ENCODE peak calls at places on chromosomes 2 and 18, in ten cellular contexts. One of them, this sample, is unnamed.

GRCh38 chr2:10028988-10029874 is 14.1 kb upstream of the KLF11 start:
- DNase-seq in PC-9: no peak
- DNase-seq in sigmoid colon: peak; percentile 82
- DNase-seq in ovary: no peak
- DNase-seq in heart right ventricle: peak; percentile 84
- DNase-seq in upper lobe of right lung: peak; percentile 89
- DNase-seq in dorsolateral prefrontal cortex: no peak
- DNase-seq in A549: no peak
- DNase-seq in uterus: no peak
- DNase-seq in GM23338: peak; percentile 72
- DNase-seq in this sample: no peak

GRCh38 chr18:73986711-73987110 is 160.9 kb downstream of the FBXO15 start:
- DNase-seq in PC-9: no peak
- DNase-seq in sigmoid colon: no peak
- DNase-seq in ovary: no peak
- DNase-seq in heart right ventricle: no peak
- DNase-seq in upper lobe of right lung: no peak
- DNase-seq in dorsolateral prefrontal cortex: no peak
- DNase-seq in A549: no peak
- DNase-seq in uterus: no peak
- DNase-seq in GM23338: no peak
- DNase-seq in this sample: no peak

GRCh38 chr2:26325851-26326250 is 20.1 kb upstream of the SELENOI start:
- DNase-seq in PC-9: no peak
- DNase-seq in sigmoid colon: no peak
- DNase-seq in ovary: no peak
- DNase-seq in heart right ventricle: no peak
- DNase-seq in upper lobe of right lung: no peak
- DNase-seq in dorsolateral prefrontal cortex: no peak
- DNase-seq in A549: no peak
- DNase-seq in uterus: no peak
- DNase-seq in GM23338: no peak
- DNase-seq in this sample: no peak

GRCh38 chr2:140247451-140248205 is 1467.4 kb upstream of the NXPH2 start:
- DNase-seq in PC-9: no peak
- DNase-seq in sigmoid colon: no peak
- DNase-seq in ovary: no peak
- DNase-seq in heart right ventricle: no peak
- DNase-seq in upper lobe of right lung: no peak
- DNase-seq in dorsolateral prefrontal cortex: no peak
- DNase-seq in A549: no peak
- DNase-seq in uterus: no peak
- DNase-seq in GM23338: no peak
- DNase-seq in this sample: no peak

GRCh38 chr2:205792908-205793307 is 110.6 kb downstream of the NRP2 start:
- DNase-seq in PC-9: no peak
- DNase-seq in sigmoid colon: peak; percentile 87
- DNase-seq in ovary: no peak
- DNase-seq in heart right ventricle: no peak
- DNase-seq in upper lobe of right lung: no peak
- DNase-seq in dorsolateral prefrontal cortex: no peak
- DNase-seq in A549: no peak
- DNase-seq in uterus: peak; percentile 46
- DNase-seq in GM23338: no peak
- DNase-seq in this sample: no peak

GRCh38 chr2:127864877-127865276 is 6.9 kb upstream of the POLR2D start:
- DNase-seq in PC-9: no peak
- DNase-seq in sigmoid colon: no peak
- DNase-seq in ovary: no peak
- DNase-seq in heart right ventricle: no peak
- DNase-seq in upper lobe of right lung: no peak
- DNase-seq in dorsolateral prefrontal cortex: no peak
- DNase-seq in A549: peak; percentile 57
- DNase-seq in uterus: no peak
- DNase-seq in GM23338: peak; percentile 21
- DNase-seq in this sample: no peak

GRCh38 chr2:224513991-224514390 is 71.2 kb downstream of the CUL3 start:
- DNase-seq in PC-9: no peak
- DNase-seq in sigmoid colon: no peak
- DNase-seq in ovary: no peak
- DNase-seq in heart right ventricle: no peak
- DNase-seq in upper lobe of right lung: no peak
- DNase-seq in dorsolateral prefrontal cortex: no peak
- DNase-seq in A549: no peak
- DNase-seq in uterus: no peak
- DNase-seq in GM23338: no peak
- DNase-seq in this sample: no peak

GRCh38 chr2:69776886-69777777 is 35.2 kb downstream of the ANXA4 start:
- DNase-seq in PC-9: no peak
- DNase-seq in sigmoid colon: no peak
- DNase-seq in ovary: no peak
- DNase-seq in heart right ventricle: no peak
- DNase-seq in upper lobe of right lung: no peak
- DNase-seq in dorsolateral prefrontal cortex: no peak
- DNase-seq in A549: no peak
- DNase-seq in uterus: no peak
- DNase-seq in GM23338: peak; percentile 87
- DNase-seq in this sample: no peak

GRCh38 chr2:148244593-148245292 is 223.9 kb downstream of the MBD5 start:
- DNase-seq in PC-9: peak; percentile 38
- DNase-seq in sigmoid colon: no peak
- DNase-seq in ovary: no peak
- DNase-seq in heart right ventricle: no peak
- DNase-seq in upper lobe of right lung: no peak
- DNase-seq in dorsolateral prefrontal cortex: no peak
- DNase-seq in A549: no peak
- DNase-seq in uterus: no peak
- DNase-seq in GM23338: no peak
- DNase-seq in this sample: peak; percentile 60

GRCh38 chr2:135962401-135963138 is 22.9 kb downstream of the DARS1 start:
- DNase-seq in PC-9: no peak
- DNase-seq in sigmoid colon: no peak
- DNase-seq in ovary: no peak
- DNase-seq in heart right ventricle: no peak
- DNase-seq in upper lobe of right lung: no peak
- DNase-seq in dorsolateral prefrontal cortex: no peak
- DNase-seq in A549: no peak
- DNase-seq in uterus: no peak
- DNase-seq in GM23338: no peak
- DNase-seq in this sample: no peak

GRCh38 chr2:227597993-227598392 is 700 bp upstream of the SCYGR2 start:
- DNase-seq in PC-9: peak; percentile 74
- DNase-seq in sigmoid colon: no peak
- DNase-seq in ovary: no peak
- DNase-seq in heart right ventricle: no peak
- DNase-seq in upper lobe of right lung: no peak
- DNase-seq in dorsolateral prefrontal cortex: no peak
- DNase-seq in A549: no peak
- DNase-seq in uterus: no peak
- DNase-seq in GM23338: peak; percentile 46
- DNase-seq in this sample: no peak

GRCh38 chr2:11008773-11009172 is 97.0 kb downstream of the KCNF1 start:
- DNase-seq in PC-9: no peak
- DNase-seq in sigmoid colon: no peak
- DNase-seq in ovary: no peak
- DNase-seq in heart right ventricle: no peak
- DNase-seq in upper lobe of right lung: no peak
- DNase-seq in dorsolateral prefrontal cortex: no peak
- DNase-seq in A549: no peak
- DNase-seq in uterus: no peak
- DNase-seq in GM23338: no peak
- DNase-seq in this sample: no peak

GRCh38 chr18:36419188-36419912 is 121.8 kb downstream of the FHOD3 start:
- DNase-seq in PC-9: no peak
- DNase-seq in sigmoid colon: no peak
- DNase-seq in ovary: no peak
- DNase-seq in heart right ventricle: no peak
- DNase-seq in upper lobe of right lung: no peak
- DNase-seq in dorsolateral prefrontal cortex: no peak
- DNase-seq in A549: no peak
- DNase-seq in uterus: no peak
- DNase-seq in GM23338: no peak
- DNase-seq in this sample: no peak

GRCh38 chr18:75405341-75405740 is 22.2 kb downstream of the SMIM21 start:
- DNase-seq in PC-9: no peak
- DNase-seq in sigmoid colon: no peak
- DNase-seq in ovary: no peak
- DNase-seq in heart right ventricle: no peak
- DNase-seq in upper lobe of right lung: no peak
- DNase-seq in dorsolateral prefrontal cortex: no peak
- DNase-seq in A549: no peak
- DNase-seq in uterus: no peak
- DNase-seq in GM23338: no peak
- DNase-seq in this sample: no peak

GRCh38 chr2:38702413-38702812 is 36.5 kb downstream of the GALM start:
- DNase-seq in PC-9: no peak
- DNase-seq in sigmoid colon: no peak
- DNase-seq in ovary: no peak
- DNase-seq in heart right ventricle: no peak
- DNase-seq in upper lobe of right lung: no peak
- DNase-seq in dorsolateral prefrontal cortex: no peak
- DNase-seq in A549: no peak
- DNase-seq in uterus: no peak
- DNase-seq in GM23338: no peak
- DNase-seq in this sample: peak; percentile 82

GRCh38 chr18:26804474-26804873 is 61.0 kb downstream of the AQP4 start:
- DNase-seq in PC-9: no peak
- DNase-seq in sigmoid colon: no peak
- DNase-seq in ovary: no peak
- DNase-seq in heart right ventricle: no peak
- DNase-seq in upper lobe of right lung: no peak
- DNase-seq in dorsolateral prefrontal cortex: peak; percentile 47
- DNase-seq in A549: no peak
- DNase-seq in uterus: no peak
- DNase-seq in GM23338: peak; percentile 33
- DNase-seq in this sample: no peak
- TF ChIP-seq CTCF in PC-9: peak; percentile 28
- TF ChIP-seq CTCF in sigmoid colon: no peak
- TF ChIP-seq CTCF in ovary: no peak
- TF ChIP-seq CTCF in heart right ventricle: no peak
- TF ChIP-seq CTCF in upper lobe of right lung: peak; percentile 37
- TF ChIP-seq CTCF in dorsolateral prefrontal cortex: peak; percentile 56
- TF ChIP-seq CTCF in A549: peak; percentile 26
- TF ChIP-seq CTCF in uterus: no peak
- TF ChIP-seq CTCF in GM23338: peak; percentile 67
- TF ChIP-seq CTCF in this sample: peak; percentile 16

GRCh38 chr2:204116154-204116792 is 179.7 kb downstream of the ICOS start:
- DNase-seq in PC-9: no peak
- DNase-seq in sigmoid colon: no peak
- DNase-seq in ovary: no peak
- DNase-seq in heart right ventricle: no peak
- DNase-seq in upper lobe of right lung: no peak
- DNase-seq in dorsolateral prefrontal cortex: no peak
- DNase-seq in A549: no peak
- DNase-seq in uterus: peak; percentile 42
- DNase-seq in GM23338: no peak
- DNase-seq in this sample: no peak
- H3K27ac ChIP-seq in PC-9: no peak overlapping the region
- H3K27ac ChIP-seq in sigmoid colon: peak overlapping the region; percentile 63
- H3K27ac ChIP-seq in ovary: peak overlapping the region; percentile 14
- H3K27ac ChIP-seq in heart right ventricle: no peak overlapping the region
- H3K27ac ChIP-seq in upper lobe of right lung: no peak overlapping the region
- H3K27ac ChIP-seq in dorsolateral prefrontal cortex: no peak overlapping the region
- H3K27ac ChIP-seq in A549: no peak overlapping the region
- H3K27ac ChIP-seq in uterus: peak overlapping the region; percentile 64
- H3K27ac ChIP-seq in GM23338: no peak overlapping the region
- H3K27ac ChIP-seq in this sample: no peak overlapping the region

GRCh38 chr2:96806468-96807126 is 9.5 kb upstream of the CNNM3 start:
- DNase-seq in PC-9: no peak
- DNase-seq in sigmoid colon: peak; percentile 29
- DNase-seq in ovary: no peak
- DNase-seq in heart right ventricle: no peak
- DNase-seq in upper lobe of right lung: no peak
- DNase-seq in dorsolateral prefrontal cortex: no peak
- DNase-seq in A549: no peak
- DNase-seq in uterus: no peak
- DNase-seq in GM23338: no peak
- DNase-seq in this sample: no peak
- H3K4me3 ChIP-seq in PC-9: no peak overlapping the region
- H3K4me3 ChIP-seq in sigmoid colon: no peak overlapping the region
- H3K4me3 ChIP-seq in ovary: no peak overlapping the region
- H3K4me3 ChIP-seq in heart right ventricle: no peak overlapping the region
- H3K4me3 ChIP-seq in upper lobe of right lung: no peak overlapping the region
- H3K4me3 ChIP-seq in dorsolateral prefrontal cortex: no peak overlapping the region
- H3K4me3 ChIP-seq in A549: no peak overlapping the region
- H3K4me3 ChIP-seq in uterus: no peak overlapping the region
- H3K4me3 ChIP-seq in GM23338: no peak overlapping the region
- H3K4me3 ChIP-seq in this sample: no peak overlapping the region

GRCh38 chr18:23776306-23776705 is 87.1 kb downstream of the LAMA3 start:
- DNase-seq in PC-9: no peak
- DNase-seq in sigmoid colon: no peak
- DNase-seq in ovary: no peak
- DNase-seq in heart right ventricle: no peak
- DNase-seq in upper lobe of right lung: no peak
- DNase-seq in dorsolateral prefrontal cortex: no peak
- DNase-seq in A549: no peak
- DNase-seq in uterus: no peak
- DNase-seq in GM23338: no peak
- DNase-seq in this sample: no peak

GRCh38 chr18:23784811-23785245 is 95.6 kb downstream of the LAMA3 start:
- DNase-seq in PC-9: peak; percentile 42
- DNase-seq in sigmoid colon: no peak
- DNase-seq in ovary: no peak
- DNase-seq in heart right ventricle: peak; percentile 39
- DNase-seq in upper lobe of right lung: no peak
- DNase-seq in dorsolateral prefrontal cortex: no peak
- DNase-seq in A549: no peak
- DNase-seq in uterus: no peak
- DNase-seq in GM23338: no peak
- DNase-seq in this sample: peak; percentile 90

GRCh38 chr18:23778828-23779227 is 89.6 kb downstream of the LAMA3 start:
- DNase-seq in PC-9: no peak
- DNase-seq in sigmoid colon: no peak
- DNase-seq in ovary: no peak
- DNase-seq in heart right ventricle: no peak
- DNase-seq in upper lobe of right lung: no peak
- DNase-seq in dorsolateral prefrontal cortex: no peak
- DNase-seq in A549: no peak
- DNase-seq in uterus: no peak
- DNase-seq in GM23338: no peak
- DNase-seq in this sample: no peak

GRCh38 chr18:23779696-23780303 is 90.5 kb downstream of the LAMA3 start:
- DNase-seq in PC-9: no peak
- DNase-seq in sigmoid colon: no peak
- DNase-seq in ovary: no peak
- DNase-seq in heart right ventricle: no peak
- DNase-seq in upper lobe of right lung: no peak
- DNase-seq in dorsolateral prefrontal cortex: no peak
- DNase-seq in A549: peak; percentile 25
- DNase-seq in uterus: no peak
- DNase-seq in GM23338: peak; percentile 35
- DNase-seq in this sample: peak; percentile 36
- TF ChIP-seq CTCF in PC-9: no peak
- TF ChIP-seq CTCF in sigmoid colon: no peak
- TF ChIP-seq CTCF in ovary: no peak
- TF ChIP-seq CTCF in heart right ventricle: no peak
- TF ChIP-seq CTCF in upper lobe of right lung: no peak
- TF ChIP-seq CTCF in dorsolateral prefrontal cortex: no peak
- TF ChIP-seq CTCF in A549: no peak
- TF ChIP-seq CTCF in uterus: no peak
- TF ChIP-seq CTCF in GM23338: peak; percentile 13
- TF ChIP-seq CTCF in this sample: peak; percentile 36

GRCh38 chr2:157696036-157696435 is 67.4 kb upstream of the ACVR1C start:
- DNase-seq in PC-9: no peak
- DNase-seq in sigmoid colon: no peak
- DNase-seq in ovary: no peak
- DNase-seq in heart right ventricle: no peak
- DNase-seq in upper lobe of right lung: no peak
- DNase-seq in dorsolateral prefrontal cortex: no peak
- DNase-seq in A549: no peak
- DNase-seq in uterus: no peak
- DNase-seq in GM23338: no peak
- DNase-seq in this sample: peak; percentile 22
- H3K27ac ChIP-seq in PC-9: no peak overlapping the region
- H3K27ac ChIP-seq in sigmoid colon: no peak overlapping the region
- H3K27ac ChIP-seq in ovary: no peak overlapping the region
- H3K27ac ChIP-seq in heart right ventricle: no peak overlapping the region
- H3K27ac ChIP-seq in upper lobe of right lung: no peak overlapping the region
- H3K27ac ChIP-seq in dorsolateral prefrontal cortex: no peak overlapping the region
- H3K27ac ChIP-seq in A549: no peak overlapping the region
- H3K27ac ChIP-seq in uterus: no peak overlapping the region
- H3K27ac ChIP-seq in GM23338: no peak overlapping the region
- H3K27ac ChIP-seq in this sample: no peak overlapping the region